ENCODE peak calls at places on chromosomes 1 and 21, in eight cellular contexts. X is PC-9, K is cardiac muscle cell, I is hepatocyte, B is mammary epithelial cell, L is suprapubic skin, F is PC-3, R is right atrium auricular region. U is an unnamed sample.

GRCh38 chr1:189787201-189787600 is 690.5 kb downstream of the BRINP3 start:
- DNase-seq in F (no peak), I (no peak), K (peak; percentile 16), R (no peak), B (no peak), L (no peak), X (no peak), U (no peak)

GRCh38 chr21:46347791-46348381 is 23.9 kb downstream of the PCNT start:
- DNase-seq in I (no peak), R (peak; percentile 64), F (no peak), L (no peak), K (peak; percentile 13), X (no peak), B (no peak), U (no peak)

GRCh38 chr1:154937988-154938386 is 1.5 kb upstream of the PMVK start:
- DNase-seq in I (no peak), L (no peak), B (peak; percentile 77), F (peak; percentile 53), R (no peak), X (no peak), K (no peak), U (no peak)

GRCh38 chr21:42746593-42747266 is 93.3 kb downstream of the PDE9A start:
- DNase-seq in K (no peak), R (peak; percentile 64), X (no peak), B (no peak), L (no peak), F (no peak), I (no peak), U (no peak)

GRCh38 chr21:39384674-39385298 is 35.9 kb upstream of the HMGN1 start:
- DNase-seq in L (no peak), K (no peak), R (no peak), B (peak; percentile 32), X (no peak), I (no peak), F (peak; percentile 55), U (no peak)

GRCh38 chr1:242196101-242196500 is 197.2 kb upstream of the MAP1LC3C start:
- DNase-seq in L (no peak), B (no peak), F (no peak), I (no peak), X (no peak), R (no peak), K (no peak), U (no peak)

GRCh38 chr1:38672692-38673091 is 186.9 kb downstream of the RRAGC start:
- DNase-seq in B (no peak), L (no peak), K (no peak), X (no peak), R (no peak), I (no peak), F (no peak), U (no peak)

GRCh38 chr1:67952071-67952470 is 98.4 kb downstream of the DIRAS3 start:
- DNase-seq in R (no peak), B (peak; percentile 10), X (no peak), L (no peak), I (no peak), F (no peak), K (peak; percentile 73), U (no peak)

GRCh38 chr1:232641507-232641906 is 11.6 kb upstream of the SIPA1L2 start:
- DNase-seq in B (no peak), F (no peak), I (no peak), R (no peak), K (no peak), X (no peak), L (no peak), U (no peak)

GRCh38 chr1:232648316-232648715 is 18.4 kb upstream of the SIPA1L2 start:
- DNase-seq in K (peak; percentile 17), F (peak; percentile 26), R (no peak), B (peak; percentile 16), I (peak; percentile 49), L (no peak), X (no peak), U (no peak)

GRCh38 chr1:232644209-232644608 is 14.3 kb upstream of the SIPA1L2 start:
- DNase-seq in L (no peak), F (no peak), B (no peak), K (no peak), R (no peak), X (no peak), I (no peak), U (no peak)

GRCh38 chr1:232643227-232643626 is 13.3 kb upstream of the SIPA1L2 start:
- DNase-seq in R (no peak), L (no peak), K (no peak), F (peak; percentile 21), I (no peak), X (no peak), B (no peak), U (no peak)
- TF ChIP-seq CTCF in R (no peak), L (no peak), K (peak; percentile 35), F (peak; percentile 47), I (no peak), X (no peak), B (peak; percentile 1), U (peak; percentile 42)

GRCh38 chr1:45536886-45537285 is 13.7 kb upstream of the AKR1A1 start:
- DNase-seq in F (no peak), B (no peak), K (no peak), L (no peak), R (no peak), I (no peak), X (no peak), U (no peak)
- H3K27ac ChIP-seq in F (no peak overlapping the region), B (no peak overlapping the region), K (no peak overlapping the region), L (no peak overlapping the region), R (no peak overlapping the region), I (no peak overlapping the region), X (no peak overlapping the region), U (no peak overlapping the region)

GRCh38 chr1:183945432-183946308 is 91.9 kb downstream of the COLGALT2 start:
- DNase-seq in K (peak; percentile 23), F (peak; percentile 30), B (no peak), L (no peak), X (no peak), R (no peak), I (no peak), U (no peak)

GRCh38 chr1:183946309-183946591 is 91.3 kb downstream of the COLGALT2 start:
- DNase-seq in F (no peak), K (no peak), X (no peak), B (no peak), L (no peak), I (no peak), R (no peak), U (no peak)

GRCh38 chr1:183942933-183943693 is 94.4 kb downstream of the COLGALT2 start:
- DNase-seq in L (no peak), B (peak; percentile 78), F (peak; percentile 79), X (peak; percentile 57), K (peak; percentile 97), I (peak; percentile 69), R (no peak), U (peak; percentile 81)
- H3K4me3 ChIP-seq in L (no peak overlapping the region), B (no peak overlapping the region), F (no peak overlapping the region), X (no peak overlapping the region), K (no peak overlapping the region), I (no peak overlapping the region), R (no peak overlapping the region), U (no peak overlapping the region)

DNA sequence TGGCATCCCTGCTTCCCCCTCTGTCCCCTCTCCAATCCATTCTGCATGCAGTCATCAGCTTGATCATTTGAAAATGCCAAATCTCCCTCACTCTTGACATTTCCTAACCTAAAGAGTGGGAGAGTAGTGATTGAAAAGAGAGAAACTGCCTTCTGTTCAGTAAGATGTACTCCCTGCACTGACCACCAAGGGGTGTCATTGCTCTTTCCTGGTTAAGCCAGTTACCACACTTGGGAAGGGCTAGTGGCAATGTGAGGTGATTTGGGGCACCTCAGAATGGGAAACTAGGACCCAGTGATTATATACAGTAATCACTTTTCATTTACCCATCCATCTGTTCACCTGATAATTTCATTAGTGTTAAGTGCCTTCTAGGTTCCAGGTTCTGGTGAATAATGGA is 6.9 kb upstream of the TMEM269 start:
- DNase-seq in I (peak; percentile 47), R (no peak), F (peak; percentile 48), B (no peak), L (no peak), K (peak; percentile 61), X (peak; percentile 37), U (no peak)
- TF ChIP-seq CTCF in I (peak; percentile 53), R (peak; percentile 37), F (peak; percentile 83), B (peak; percentile 77), L (peak; percentile 32), K (peak; percentile 79), X (peak; percentile 84), U (peak; percentile 69)

GRCh38 chr1:33164120-33164519 is 17.7 kb downstream of the TRIM62 start:
- DNase-seq in I (no peak), B (no peak), R (no peak), L (no peak), X (no peak), F (no peak), K (no peak), U (no peak)

GRCh38 chr1:33165209-33165608 is 16.6 kb downstream of the TRIM62 start:
- DNase-seq in F (no peak), L (no peak), B (no peak), K (no peak), I (no peak), X (no peak), R (no peak), U (no peak)

GRCh38 chr1:33165809-33166208 is 16.0 kb downstream of the TRIM62 start:
- DNase-seq in L (no peak), K (no peak), F (no peak), R (no peak), B (no peak), I (no peak), X (no peak), U (no peak)

GRCh38 chr1:33162141-33162540 is 19.7 kb downstream of the TRIM62 start:
- DNase-seq in I (no peak), L (no peak), F (no peak), X (no peak), K (no peak), R (no peak), B (no peak), U (no peak)

GRCh38 chr1:33163621-33164071 is 18.2 kb downstream of the TRIM62 start:
- DNase-seq in F (no peak), X (peak; percentile 64), K (peak; percentile 63), I (no peak), B (no peak), R (no peak), L (no peak), U (peak; percentile 59)
- H3K27ac ChIP-seq in F (no peak overlapping the region), X (peak overlapping the region; percentile 44), K (no peak overlapping the region), I (peak overlapping the region; percentile 34), B (no peak overlapping the region), R (no peak overlapping the region), L (no peak overlapping the region), U (peak overlapping the region; percentile 68)

GRCh38 chr1:89407355-89407754 is 43.5 kb downstream of the GBP6 start:
- DNase-seq in I (no peak), K (peak; percentile 63), X (no peak), B (peak; percentile 27), F (no peak), R (no peak), L (no peak), U (no peak)
- H3K4me3 ChIP-seq in I (no peak overlapping the region), K (no peak overlapping the region), X (no peak overlapping the region), B (no peak overlapping the region), F (no peak overlapping the region), R (peak overlapping the region; percentile 40), L (peak overlapping the region; percentile 29), U (peak overlapping the region; percentile 8)

DNA sequence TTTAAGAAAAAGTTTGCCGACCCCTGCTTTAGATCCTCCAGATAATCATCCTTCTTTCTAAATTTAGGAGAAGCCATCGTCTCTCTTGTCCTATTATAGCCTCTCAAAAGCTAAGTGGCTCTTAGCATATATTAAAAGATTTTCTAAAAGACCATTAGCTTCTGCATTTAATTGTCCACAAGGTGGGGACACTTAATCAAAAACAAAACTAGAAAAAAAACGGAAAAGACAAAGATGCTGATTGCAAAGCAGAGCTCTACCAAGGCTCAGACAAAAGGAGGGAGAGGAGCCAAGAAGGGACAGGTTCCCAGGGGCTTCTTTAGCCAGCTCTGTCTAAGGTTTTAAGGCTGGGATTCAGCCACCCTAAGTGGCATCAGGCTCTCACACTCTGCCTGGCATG is 128.3 kb upstream of the HMGB4 start:
- DNase-seq in F (peak; percentile 9), L (no peak), R (no peak), X (no peak), B (no peak), K (peak; percentile 10), I (no peak), U (no peak)
- TF ChIP-seq CTCF in F (peak; percentile 53), L (no peak), R (no peak), X (peak; percentile 42), B (no peak), K (no peak), I (peak; percentile 48), U (peak; percentile 47)

U was measured in AG04450.